ENCODE peak calls at places on chromosomes 5 and 9, in nine cellular contexts. G is upper lobe of right lung; L is transverse colon; U is pancreas; E is lung; H is AG04450; D is body of pancreas; Y is effector memory CD4-positive, alpha-beta T cell; S is right cardiac atrium. M is an unnamed sample.
A peak's percentile ranks its signal among the peaks of the same experiment; 100 is the strongest.

GRCh38 chr5:16600397-16600796 is 16.4 kb downstream of the RETREG1 start:
- DNase-seq in G (peak; percentile 84), L (no peak), U (peak; percentile 24), E (peak; percentile 46), H (no peak), D (peak; percentile 55), Y (no peak), S (peak; percentile 83), M (no peak)

GRCh38 chr9:126862461-126862830 is 2.0 kb downstream of the ZBTB34 start:
- DNase-seq in G (no peak), L (peak; percentile 46), U (no peak), E (no peak), H (no peak), D (no peak), Y (no peak), S (no peak), M (no peak)

GRCh38 chr5:16784088-16784487 is 152.0 kb downstream of the MYO10 start:
- DNase-seq in G (no peak), L (no peak), U (no peak), E (no peak), H (peak; percentile 56), D (no peak), Y (no peak), S (no peak), M (no peak)

GRCh38 chr5:72281764-72282499 is 38.1 kb downstream of the MRPS27 start:
- DNase-seq in G (no peak), L (no peak), U (no peak), E (no peak), H (peak; percentile 74), D (no peak), Y (no peak), S (no peak), M (no peak)

GRCh38 chr5:66582499-66582898 is 13.7 kb upstream of the MAST4 start:
- DNase-seq in G (no peak), L (no peak), U (no peak), E (no peak), H (no peak), D (no peak), Y (no peak), S (no peak), M (no peak)

GRCh38 chr5:135210286-135211055 is 176.4 kb upstream of the PITX1 start:
- DNase-seq in G (no peak), L (no peak), U (no peak), E (peak; percentile 25), H (no peak), D (no peak), Y (no peak), S (no peak), M (no peak)

GRCh38 chr9:89078860-89079259 is 87.6 kb downstream of the S1PR3 start:
- DNase-seq in G (no peak), L (no peak), U (no peak), E (no peak), H (no peak), D (no peak), Y (no peak), S (no peak), M (no peak)

GRCh38 chr5:172285226-172286143 is 1.9 kb upstream of the UBTD2 start:
- DNase-seq in G (no peak), L (no peak), U (no peak), E (no peak), H (no peak), D (no peak), Y (no peak), S (no peak), M (peak; percentile 36)

GRCh38 chr5:134438268-134438622 is 26.6 kb upstream of the CDKN2AIPNL start:
- DNase-seq in G (peak; percentile 11), L (no peak), U (no peak), E (no peak), H (no peak), D (no peak), Y (no peak), S (peak; percentile 41), M (no peak)

GRCh38 chr5:135891280-135891679 is 4.4 kb downstream of the IL9 start:
- DNase-seq in G (no peak), L (no peak), U (no peak), E (no peak), H (no peak), D (no peak), Y (no peak), S (no peak), M (no peak)

GRCh38 chr5:74919487-74919886 is 53.3 kb upstream of the FAM169A start:
- DNase-seq in G (no peak), L (no peak), U (no peak), E (no peak), H (peak; percentile 18), D (peak; percentile 16), Y (no peak), S (no peak), M (peak; percentile 44)

GRCh38 chr9:2208465-2208864 is 193.3 kb downstream of the SMARCA2 start:
- DNase-seq in G (no peak), L (no peak), U (no peak), E (no peak), H (no peak), D (no peak), Y (no peak), S (peak; percentile 15), M (no peak)

GRCh38 chr5:69083412-69083811 is 10.4 kb upstream of the SLC30A5 start:
- DNase-seq in G (no peak), L (peak; percentile 66), U (peak; percentile 55), E (no peak), H (no peak), D (peak; percentile 79), Y (no peak), S (no peak), M (no peak)

GRCh38 chr9:94210616-94211603 is 48.2 kb upstream of the ZNF169 start:
- DNase-seq in G (no peak), L (no peak), U (no peak), E (no peak), H (no peak), D (no peak), Y (no peak), S (no peak), M (no peak)

GRCh38 chr9:33102551-33103210 is 26.2 kb upstream of the SMU1 start:
- DNase-seq in G (no peak), L (no peak), U (no peak), E (no peak), H (no peak), D (no peak), Y (no peak), S (no peak), M (no peak)

GRCh38 chr9:129392093-129392541 is 214.1 kb upstream of the IER5L start:
- DNase-seq in G (peak; percentile 50), L (no peak), U (no peak), E (no peak), H (no peak), D (no peak), Y (no peak), S (no peak), M (no peak)

GRCh38 chr9:2320126-2320525 is 301.5 kb upstream of the VLDLR start:
- DNase-seq in G (no peak), L (no peak), U (no peak), E (no peak), H (no peak), D (no peak), Y (no peak), S (no peak), M (no peak)

GRCh38 chr9:19445452-19445851 is 36.6 kb downstream of the ACER2 start:
- DNase-seq in G (no peak), L (no peak), U (no peak), E (no peak), H (no peak), D (no peak), Y (no peak), S (no peak), M (no peak)

GRCh38 chr5:20974423-20974822 is 986.4 kb upstream of the CDH18 start:
- DNase-seq in G (no peak), L (no peak), U (no peak), E (no peak), H (no peak), D (no peak), Y (no peak), S (no peak), M (no peak)

GRCh38 chr9:32992596-32993238 is 8.7 kb downstream of the APTX start:
- DNase-seq in G (no peak), L (no peak), U (no peak), E (no peak), H (no peak), D (no peak), Y (no peak), S (no peak), M (no peak)

GRCh38 chr5:171342362-171343111 is 33.5 kb downstream of the TLX3 start:
- DNase-seq in G (no peak), L (peak; percentile 12), U (peak; percentile 33), E (peak; percentile 33), H (peak; percentile 32), D (peak; percentile 63), Y (no peak), S (no peak), M (no peak)

GRCh38 chr9:35515766-35516165 is 25.9 kb downstream of the RUSC2 start:
- DNase-seq in G (no peak), L (no peak), U (no peak), E (no peak), H (no peak), D (no peak), Y (no peak), S (no peak), M (peak; percentile 8)

GRCh38 chr9:34988218-34989055 is 1.1 kb upstream of the DNAJB5 start:
- DNase-seq in G (no peak), L (peak; percentile 37), U (no peak), E (no peak), H (no peak), D (no peak), Y (no peak), S (peak; percentile 72), M (no peak)

GRCh38 chr9:22228542-22228941 is 218.1 kb upstream of the DMRTA1 start:
- DNase-seq in G (no peak), L (no peak), U (no peak), E (no peak), H (no peak), D (no peak), Y (no peak), S (no peak), M (no peak)
- H3K9me3 ChIP-seq in G (no peaks in the 10 kb centered on the region), L (peaks cover 7% of the 10 kb centered on the region), U (no peaks in the 10 kb centered on the region), E (peaks cover 6% of the 10 kb centered on the region), H (peaks cover 20% of the 10 kb centered on the region), D (no peaks in the 10 kb centered on the region), Y (no peaks in the 10 kb centered on the region), S (no peaks in the 10 kb centered on the region), M (peaks cover 2% of the 10 kb centered on the region)

GRCh38 chr5:73291873-73292272 is 118.9 kb downstream of the TMEM174 start:
- DNase-seq in G (no peak), L (no peak), U (no peak), E (no peak), H (no peak), D (no peak), Y (no peak), S (no peak), M (no peak)
- H3K27me3 ChIP-seq in G (peaks cover 56% of the 10 kb centered on the region), L (peaks cover 91% of the 10 kb centered on the region), U (no peaks in the 10 kb centered on the region), E (peaks cover 17% of the 10 kb centered on the region), H (no peaks in the 10 kb centered on the region), D (no peaks in the 10 kb centered on the region), Y (peaks cover 19% of the 10 kb centered on the region), S (no peaks in the 10 kb centered on the region), M (no peaks in the 10 kb centered on the region)

GRCh38 chr5:122774519-122774860 is 390 bp upstream of the SNX2 start:
- DNase-seq in G (no peak), L (no peak), U (no peak), E (no peak), H (no peak), D (no peak), Y (no peak), S (no peak), M (no peak)
- H3K4me3 ChIP-seq in G (peak overlapping the region; percentile 70), L (peak overlapping the region; percentile 58), U (peak overlapping the region; percentile 87), E (no peak overlapping the region), H (peak overlapping the region; percentile 51), D (peak overlapping the region; percentile 19), Y (peak overlapping the region; percentile 81), S (peak overlapping the region; percentile 93), M (peak overlapping the region; percentile 84)

GRCh38 chr5:179089502-179089901 is 29.3 kb downstream of the ZNF354C start:
- DNase-seq in G (no peak), L (no peak), U (no peak), E (no peak), H (no peak), D (no peak), Y (no peak), S (no peak), M (no peak)
- H3K9me3 ChIP-seq in G (peaks cover 83% of the 10 kb centered on the region), L (peaks cover 94% of the 10 kb centered on the region), U (no peaks in the 10 kb centered on the region), E (peaks cover 21% of the 10 kb centered on the region), H (peaks cover 25% of the 10 kb centered on the region), D (peaks cover under 1% of the 10 kb centered on the region), Y (peaks cover 45% of the 10 kb centered on the region), S (peaks cover 6% of the 10 kb centered on the region), M (peaks cover 34% of the 10 kb centered on the region)

M was measured in SJSA1.